ENCODE peak calls at places on chromosomes 12 and 14, in six cellular contexts. One of them, this sample, is unnamed.
A peak's percentile ranks its signal among the peaks of the same experiment; 100 is the strongest.

GRCh38 chr14:54470701-54471100 is 18.1 kb downstream of the GMFB start:
- DNase-seq in uterus: no peak
- DNase-seq in Peyer's patch: no peak
- DNase-seq in Caco-2: peak; percentile 56
- DNase-seq in sigmoid colon: no peak
- DNase-seq in A549: no peak
- DNase-seq in this sample: no peak

GRCh38 chr14:75654127-75654732 is 6.4 kb downstream of the ERG28 start:
- DNase-seq in A549: peak; percentile 86
- DNase-seq in Peyer's patch: peak; percentile 88
- DNase-seq in sigmoid colon: peak; percentile 85
- DNase-seq in uterus: peak; percentile 80
- DNase-seq in Caco-2: peak; percentile 76
- DNase-seq in this sample: peak; percentile 86

GRCh38 chr14:64831419-64831818 is 48.3 kb downstream of the SPTB start:
- DNase-seq in Caco-2: no peak
- DNase-seq in uterus: no peak
- DNase-seq in A549: no peak
- DNase-seq in Peyer's patch: no peak
- DNase-seq in sigmoid colon: no peak
- DNase-seq in this sample: no peak

GRCh38 chr12:64825143-64826011 is 930 bp downstream of the TBC1D30 start:
- DNase-seq in Caco-2: no peak
- DNase-seq in sigmoid colon: no peak
- DNase-seq in A549: no peak
- DNase-seq in uterus: no peak
- DNase-seq in Peyer's patch: no peak
- DNase-seq in this sample: no peak

GRCh38 chr12:132812631-132813305 is 15.9 kb downstream of the GOLGA3 start:
- DNase-seq in uterus: no peak
- DNase-seq in Peyer's patch: no peak
- DNase-seq in A549: no peak
- DNase-seq in Caco-2: no peak
- DNase-seq in sigmoid colon: no peak
- DNase-seq in this sample: no peak

GRCh38 chr14:40318211-40318719 is 886.0 kb upstream of the FBXO33 start:
- DNase-seq in A549: no peak
- DNase-seq in uterus: no peak
- DNase-seq in Caco-2: no peak
- DNase-seq in sigmoid colon: no peak
- DNase-seq in Peyer's patch: no peak
- DNase-seq in this sample: no peak

GRCh38 chr12:4562034-4562657 is at the start of gene DYRK4:
- DNase-seq in uterus: peak; percentile 74
- DNase-seq in Peyer's patch: peak; percentile 89
- DNase-seq in A549: no peak
- DNase-seq in sigmoid colon: peak; percentile 80
- DNase-seq in Caco-2: peak; percentile 95
- DNase-seq in this sample: peak; percentile 68

GRCh38 chr14:74610866-74611671 is 968 bp downstream of the LTBP2 start:
- DNase-seq in A549: no peak
- DNase-seq in Caco-2: no peak
- DNase-seq in Peyer's patch: no peak
- DNase-seq in sigmoid colon: no peak
- DNase-seq in uterus: no peak
- DNase-seq in this sample: no peak

GRCh38 chr14:50260511-50260910 is 29.1 kb upstream of the SOS2 start:
- DNase-seq in sigmoid colon: no peak
- DNase-seq in A549: no peak
- DNase-seq in Peyer's patch: no peak
- DNase-seq in Caco-2: no peak
- DNase-seq in uterus: no peak
- DNase-seq in this sample: no peak

GRCh38 chr14:61934385-61934784 is 172.2 kb downstream of the SNAPC1 start:
- DNase-seq in A549: no peak
- DNase-seq in uterus: no peak
- DNase-seq in sigmoid colon: no peak
- DNase-seq in Peyer's patch: no peak
- DNase-seq in Caco-2: no peak
- DNase-seq in this sample: no peak

GRCh38 chr12:113582521-113583218 is 111.0 kb upstream of the LHX5 start:
- DNase-seq in Caco-2: peak; percentile 42
- DNase-seq in sigmoid colon: no peak
- DNase-seq in Peyer's patch: no peak
- DNase-seq in A549: no peak
- DNase-seq in uterus: no peak
- DNase-seq in this sample: no peak

GRCh38 chr12:3231399-3231876 is 154.3 kb downstream of the TSPAN9 start:
- DNase-seq in sigmoid colon: no peak
- DNase-seq in Peyer's patch: no peak
- DNase-seq in Caco-2: no peak
- DNase-seq in uterus: no peak
- DNase-seq in A549: no peak
- DNase-seq in this sample: no peak

GRCh38 chr12:29702972-29703371 is 80.8 kb downstream of the TMTC1 start:
- DNase-seq in uterus: no peak
- DNase-seq in Caco-2: no peak
- DNase-seq in sigmoid colon: no peak
- DNase-seq in Peyer's patch: no peak
- DNase-seq in A549: no peak
- DNase-seq in this sample: no peak

GRCh38 chr12:78804262-78804661 is 60.3 kb upstream of the SYT1 start:
- DNase-seq in uterus: no peak
- DNase-seq in Caco-2: no peak
- DNase-seq in A549: no peak
- DNase-seq in sigmoid colon: no peak
- DNase-seq in Peyer's patch: no peak
- DNase-seq in this sample: no peak

GRCh38 chr14:61585598-61586538 is 109.4 kb upstream of the HIF1A start:
- DNase-seq in Peyer's patch: no peak
- DNase-seq in A549: no peak
- DNase-seq in uterus: peak; percentile 69
- DNase-seq in Caco-2: no peak
- DNase-seq in sigmoid colon: peak; percentile 85
- DNase-seq in this sample: peak; percentile 37

GRCh38 chr12:45357547-45358417 is 141.9 kb downstream of the ANO6 start:
- DNase-seq in uterus: peak; percentile 40
- DNase-seq in sigmoid colon: no peak
- DNase-seq in Peyer's patch: no peak
- DNase-seq in A549: no peak
- DNase-seq in Caco-2: no peak
- DNase-seq in this sample: no peak

GRCh38 chr12:1846421-1847405 is 26.3 kb downstream of the LRTM2 start:
- DNase-seq in Caco-2: peak; percentile 33
- DNase-seq in uterus: peak; percentile 9
- DNase-seq in Peyer's patch: peak; percentile 34
- DNase-seq in sigmoid colon: peak; percentile 41
- DNase-seq in A549: no peak
- DNase-seq in this sample: no peak

GRCh38 chr12:1851126-1851791 is 30.9 kb downstream of the LRTM2 start:
- DNase-seq in Peyer's patch: no peak
- DNase-seq in uterus: no peak
- DNase-seq in sigmoid colon: no peak
- DNase-seq in A549: no peak
- DNase-seq in Caco-2: no peak
- DNase-seq in this sample: no peak

GRCh38 chr12:1848146-1848545 is 27.8 kb downstream of the LRTM2 start:
- DNase-seq in Caco-2: peak; percentile 9
- DNase-seq in sigmoid colon: peak; percentile 26
- DNase-seq in uterus: peak; percentile 5
- DNase-seq in A549: no peak
- DNase-seq in Peyer's patch: no peak
- DNase-seq in this sample: no peak

GRCh38 chr12:1847411-1847810 is 27.0 kb downstream of the LRTM2 start:
- DNase-seq in Caco-2: peak; percentile 26
- DNase-seq in sigmoid colon: peak; percentile 21
- DNase-seq in A549: no peak
- DNase-seq in Peyer's patch: no peak
- DNase-seq in uterus: no peak
- DNase-seq in this sample: no peak

DNA sequence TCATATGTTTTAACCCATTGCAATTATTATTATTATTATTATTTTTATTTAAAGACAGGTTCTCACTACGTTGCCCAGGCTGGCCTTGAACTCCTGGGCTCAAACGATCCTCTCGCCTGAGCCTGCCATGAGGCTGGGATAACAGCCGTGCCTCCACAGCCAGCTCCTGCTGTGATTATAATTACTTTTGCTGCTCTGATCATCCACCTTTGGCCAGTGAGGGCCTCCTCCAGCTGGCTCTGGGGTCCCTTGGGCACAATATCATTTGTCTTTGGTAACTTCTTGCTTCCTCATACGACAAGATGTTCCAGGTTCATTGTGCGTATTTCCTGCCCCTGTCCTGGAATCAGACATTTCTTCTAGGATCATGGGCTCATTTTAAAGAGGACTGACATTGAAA is 28.4 kb downstream of the LRTM2 start:
- DNase-seq in A549: no peak
- DNase-seq in Caco-2: peak; percentile 14
- DNase-seq in uterus: peak; percentile 4
- DNase-seq in sigmoid colon: peak; percentile 35
- DNase-seq in Peyer's patch: no peak
- DNase-seq in this sample: no peak
- H3K4me1 ChIP-seq in A549: no peaks in the 10 kb centered on the region
- H3K4me1 ChIP-seq in Caco-2: no peaks in the 10 kb centered on the region
- H3K4me1 ChIP-seq in uterus: no peaks in the 10 kb centered on the region
- H3K4me1 ChIP-seq in sigmoid colon: no peaks in the 10 kb centered on the region
- H3K4me1 ChIP-seq in Peyer's patch: no peaks in the 10 kb centered on the region
- H3K4me1 ChIP-seq in this sample: no peaks in the 10 kb centered on the region

GRCh38 chr12:56300644-56301464 is 724 bp upstream of the CS start:
- DNase-seq in Peyer's patch: no peak
- DNase-seq in A549: no peak
- DNase-seq in uterus: no peak
- DNase-seq in Caco-2: no peak
- DNase-seq in sigmoid colon: no peak
- DNase-seq in this sample: no peak

GRCh38 chr12:56297400-56297799 is 2.7 kb downstream of the CS start:
- DNase-seq in Caco-2: no peak
- DNase-seq in uterus: no peak
- DNase-seq in Peyer's patch: no peak
- DNase-seq in sigmoid colon: no peak
- DNase-seq in A549: no peak
- DNase-seq in this sample: no peak

GRCh38 chr12:56299853-56300643 is at the start of gene CS:
- DNase-seq in uterus: peak; percentile 98
- DNase-seq in A549: peak; percentile 94
- DNase-seq in Peyer's patch: peak; percentile 98
- DNase-seq in sigmoid colon: peak; percentile 100
- DNase-seq in Caco-2: peak; percentile 99
- DNase-seq in this sample: peak; percentile 99

GRCh38 chr12:56299308-56299852 is 750 bp downstream of the CS start:
- DNase-seq in Caco-2: no peak
- DNase-seq in Peyer's patch: no peak
- DNase-seq in sigmoid colon: no peak
- DNase-seq in uterus: no peak
- DNase-seq in A549: no peak
- DNase-seq in this sample: no peak

DNA sequence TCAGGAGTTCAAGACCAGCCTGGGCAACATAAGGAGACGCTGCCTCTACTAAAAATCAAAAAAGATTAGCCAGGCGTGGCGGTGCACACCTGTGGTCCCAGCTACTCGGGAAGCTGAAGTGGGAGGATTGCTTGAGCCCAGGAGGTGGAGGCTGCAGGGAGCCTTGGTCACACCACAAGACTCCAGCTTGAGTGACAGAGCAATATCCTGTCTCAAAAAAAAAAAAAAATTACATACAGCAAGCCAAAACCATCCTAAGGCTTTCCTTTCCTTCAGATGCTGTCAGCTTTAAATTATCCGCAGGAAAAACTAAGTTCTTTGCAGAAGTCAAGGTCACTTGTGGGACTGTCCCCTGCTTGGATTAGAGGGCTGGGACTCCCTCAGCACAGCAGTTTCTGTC is 1.3 kb downstream of the CS start:
- DNase-seq in sigmoid colon: no peak
- DNase-seq in Caco-2: no peak
- DNase-seq in Peyer's patch: no peak
- DNase-seq in uterus: no peak
- DNase-seq in A549: no peak
- DNase-seq in this sample: no peak
- H3K4me1 ChIP-seq in sigmoid colon: no peaks in the 10 kb centered on the region
- H3K4me1 ChIP-seq in Caco-2: peaks cover 11% of the 10 kb centered on the region
- H3K4me1 ChIP-seq in Peyer's patch: peaks cover 15% of the 10 kb centered on the region
- H3K4me1 ChIP-seq in uterus: no peaks in the 10 kb centered on the region
- H3K4me1 ChIP-seq in A549: peaks cover 23% of the 10 kb centered on the region
- H3K4me1 ChIP-seq in this sample: peaks cover 13% of the 10 kb centered on the region

DNA sequence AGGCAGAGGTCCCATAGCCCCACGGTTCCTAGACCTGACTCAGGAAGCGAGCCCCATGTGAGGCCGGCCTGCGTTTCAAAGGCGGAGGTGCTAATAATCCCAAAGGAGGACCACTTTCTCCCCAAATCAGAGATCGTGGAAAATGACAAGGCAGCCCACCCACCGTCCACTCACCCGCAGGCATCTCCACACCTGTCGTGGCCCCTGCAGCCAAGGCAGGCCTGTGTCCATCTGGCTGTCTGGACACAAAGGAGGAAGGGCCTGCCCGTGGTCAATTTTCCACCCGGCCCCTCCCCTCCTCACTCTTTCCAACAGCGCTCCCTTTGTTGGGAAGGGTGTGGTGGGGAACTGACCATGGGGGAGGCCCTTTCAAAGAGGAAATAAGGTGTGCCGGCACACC is 125.3 kb upstream of the TMEM132D start:
- DNase-seq in Caco-2: no peak
- DNase-seq in A549: no peak
- DNase-seq in sigmoid colon: no peak
- DNase-seq in Peyer's patch: no peak
- DNase-seq in uterus: no peak
- DNase-seq in this sample: no peak
- H3K4me1 ChIP-seq in Caco-2: no peaks in the 10 kb centered on the region
- H3K4me1 ChIP-seq in A549: no peaks in the 10 kb centered on the region
- H3K4me1 ChIP-seq in sigmoid colon: no peaks in the 10 kb centered on the region
- H3K4me1 ChIP-seq in Peyer's patch: no peaks in the 10 kb centered on the region
- H3K4me1 ChIP-seq in uterus: no peaks in the 10 kb centered on the region
- H3K4me1 ChIP-seq in this sample: no peaks in the 10 kb centered on the region

GRCh38 chr14:101813833-101814232 is 52.3 kb downstream of the PPP2R5C start:
- DNase-seq in uterus: no peak
- DNase-seq in Peyer's patch: no peak
- DNase-seq in sigmoid colon: no peak
- DNase-seq in A549: no peak
- DNase-seq in Caco-2: no peak
- DNase-seq in this sample: no peak
- H3K4me1 ChIP-seq in uterus: no peaks in the 10 kb centered on the region
- H3K4me1 ChIP-seq in Peyer's patch: peaks cover 19% of the 10 kb centered on the region
- H3K4me1 ChIP-seq in sigmoid colon: no peaks in the 10 kb centered on the region
- H3K4me1 ChIP-seq in A549: peaks cover 39% of the 10 kb centered on the region
- H3K4me1 ChIP-seq in Caco-2: peaks cover 12% of the 10 kb centered on the region
- H3K4me1 ChIP-seq in this sample: peaks cover 46% of the 10 kb centered on the region

This sample was measured in lung.